ENCODE peak calls at places on chromosomes 11 and 22, in six cellular contexts. J, I, R, L, V and S are unnamed samples.

GRCh38 chr22:19691007-19691720 is 23.1 kb upstream of the SEPTIN5 start:
- DNase-seq in J (no peak), I (no peak), R (no peak), L (no peak), V (no peak), S (no peak)

GRCh38 chr11:78961938-78962701 is 387.5 kb upstream of the NARS2 start:
- DNase-seq in J (no peak), I (peak; percentile 94), R (peak; percentile 11), L (peak; percentile 76), V (no peak), S (peak; percentile 71)

GRCh38 chr11:121254756-121255155 is 37.8 kb upstream of the SC5D start:
- DNase-seq in J (no peak), I (no peak), R (no peak), L (no peak), V (no peak), S (no peak)

GRCh38 chr11:77636738-77637344 is 753 bp downstream of the CLNS1A start:
- DNase-seq in J (no peak), I (peak; percentile 15), R (peak; percentile 35), L (no peak), V (no peak), S (no peak)

GRCh38 chr11:83612891-83613766 is 327.0 kb upstream of the CCDC90B start:
- DNase-seq in J (peak; percentile 74), I (peak; percentile 75), R (no peak), L (peak; percentile 33), V (no peak), S (no peak)

GRCh38 chr22:50303848-50304527 is 3.5 kb downstream of the PLXNB2 start:
- DNase-seq in J (no peak), I (peak; percentile 71), R (no peak), L (peak; percentile 66), V (peak; percentile 23), S (peak; percentile 73)

GRCh38 chr11:115996125-115996807 is 492.1 kb upstream of the CADM1 start:
- DNase-seq in J (peak; percentile 89), I (no peak), R (no peak), L (no peak), V (no peak), S (no peak)

GRCh38 chr11:74417379-74417804 is 19.2 kb upstream of the PGM2L1 start:
- DNase-seq in J (no peak), I (peak; percentile 44), R (no peak), L (no peak), V (no peak), S (no peak)

GRCh38 chr22:48690583-48691317 is 1136.9 kb downstream of the BRD1 start:
- DNase-seq in J (no peak), I (no peak), R (no peak), L (no peak), V (no peak), S (no peak)

GRCh38 chr22:41401781-41402648 is 20.3 kb downstream of the TEF start:
- DNase-seq in J (no peak), I (no peak), R (no peak), L (no peak), V (peak; percentile 70), S (no peak)

GRCh38 chr22:39244496-39245129 is at the start of gene PDGFB:
- DNase-seq in J (no peak), I (peak; percentile 52), R (peak; percentile 52), L (no peak), V (no peak), S (no peak)

GRCh38 chr11:32821517-32821916 is 8.2 kb upstream of the PRRG4 start:
- DNase-seq in J (no peak), I (no peak), R (no peak), L (no peak), V (no peak), S (no peak)

GRCh38 chr22:29343313-29343805 is 27.9 kb upstream of the RASL10A start:
- DNase-seq in J (no peak), I (no peak), R (no peak), L (no peak), V (no peak), S (no peak)

GRCh38 chr11:120385110-120385509 is 48.9 kb downstream of the ARHGEF12 start:
- DNase-seq in J (no peak), I (peak; percentile 41), R (peak; percentile 44), L (no peak), V (no peak), S (no peak)

GRCh38 chr22:48434868-48435250 is 1392.8 kb downstream of the BRD1 start:
- DNase-seq in J (no peak), I (no peak), R (no peak), L (no peak), V (no peak), S (no peak)

GRCh38 chr11:121439337-121439736 is 12.8 kb upstream of the SORL1 start:
- DNase-seq in J (no peak), I (no peak), R (no peak), L (no peak), V (no peak), S (no peak)

GRCh38 chr22:29400576-29400975 is 12.2 kb upstream of the AP1B1 start:
- DNase-seq in J (no peak), I (no peak), R (no peak), L (no peak), V (no peak), S (no peak)

GRCh38 chr11:36409152-36409713 is 100.8 kb downstream of the TRAF6 start:
- DNase-seq in J (no peak), I (no peak), R (peak; percentile 68), L (no peak), V (no peak), S (no peak)

GRCh38 chr22:17103351-17103750 is 17.8 kb downstream of the TMEM121B start:
- DNase-seq in J (no peak), I (no peak), R (no peak), L (no peak), V (no peak), S (no peak)

GRCh38 chr22:20751185-20751851 is 22.6 kb upstream of the SERPIND1 start:
- DNase-seq in J (no peak), I (peak; percentile 75), R (peak; percentile 51), L (peak; percentile 70), V (no peak), S (peak; percentile 70)

DNA sequence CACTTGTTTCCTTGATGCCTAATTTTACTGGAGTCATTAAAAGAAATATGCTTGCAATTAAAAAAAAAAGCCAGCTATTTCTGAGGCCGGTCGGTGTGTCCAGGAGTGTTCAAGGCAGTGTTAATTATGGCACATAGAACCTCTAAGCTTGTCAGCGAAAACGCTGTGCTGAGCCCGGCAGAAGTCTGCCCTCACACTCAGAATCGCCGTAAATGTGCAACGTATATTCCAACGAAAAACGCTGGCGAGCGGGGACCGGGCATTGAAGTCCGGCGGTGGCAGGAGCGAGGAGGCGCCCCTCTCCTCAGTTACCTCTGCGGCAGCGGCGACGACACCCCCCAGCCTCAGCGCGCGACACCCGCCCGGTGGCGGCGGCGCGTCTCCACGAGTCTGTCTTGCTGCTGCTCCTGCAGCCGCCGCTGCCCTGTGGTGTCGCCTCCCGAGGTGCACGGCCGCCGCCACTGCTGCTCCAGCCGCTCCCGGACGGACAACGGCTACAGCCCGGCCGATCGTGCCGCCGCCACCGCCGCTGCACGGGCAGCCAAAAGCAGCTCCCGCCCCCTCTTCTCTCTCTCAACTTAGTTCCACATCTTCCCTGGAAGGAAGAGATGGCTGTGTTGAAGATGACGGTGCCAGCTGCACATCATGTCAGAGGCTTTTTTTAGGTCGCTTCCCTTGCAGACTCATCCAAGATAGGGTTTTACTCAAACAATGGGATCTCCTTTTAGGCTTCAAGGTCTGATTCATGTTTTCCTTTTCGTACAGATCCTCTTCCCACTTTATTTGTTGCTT is 56.0 kb downstream of the JAM3 start:
- DNase-seq in J (no peak), I (peak; percentile 81), R (peak; percentile 17), L (peak; percentile 77), V (no peak), S (no peak)
- TF ChIP-seq CREB1 in J (no peak), I (no peak), R (no peak), L (no peak), V (no peak), S (no peak)

GRCh38 chr11:66891849-66892660 is 35.2 kb downstream of the LRFN4 start:
- DNase-seq in J (peak; percentile 88), I (peak; percentile 40), R (peak; percentile 95), L (no peak), V (peak; percentile 88), S (no peak)
- TF ChIP-seq CREB1 in J (peak; percentile 62), I (no peak), R (no peak), L (no peak), V (no peak), S (no peak)

GRCh38 chr11:118216621-118217526 is 7.9 kb downstream of the JAML start:
- DNase-seq in J (no peak), I (no peak), R (no peak), L (no peak), V (no peak), S (no peak)
- TF ChIP-seq CREB1 in J (peak; percentile 4), I (no peak), R (no peak), L (no peak), V (no peak), S (no peak)

GRCh38 chr22:27186643-27187042 is 529.3 kb downstream of the MIAT start:
- DNase-seq in J (no peak), I (no peak), R (no peak), L (no peak), V (no peak), S (no peak)
- TF ChIP-seq CREB1 in J (no peak), I (no peak), R (no peak), L (no peak), V (no peak), S (no peak)

DNA sequence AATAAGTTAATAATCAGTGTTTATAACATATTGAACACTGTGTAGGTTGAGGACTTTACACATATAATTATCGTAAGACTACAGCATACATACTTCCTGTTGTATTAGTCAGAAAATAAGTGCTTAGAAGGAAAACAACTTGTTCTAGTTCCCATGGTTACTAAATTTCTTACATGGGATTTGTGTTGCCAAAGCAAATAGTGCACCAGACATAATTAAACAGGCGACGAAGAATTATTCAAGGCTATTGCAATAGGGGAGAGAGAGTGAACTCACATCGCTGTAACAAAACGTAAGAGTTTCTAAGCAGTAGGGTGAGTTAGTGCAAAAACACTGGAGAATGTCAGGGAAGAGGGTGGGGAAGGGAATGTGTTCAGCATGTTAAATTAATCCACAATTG is 347.8 kb downstream of the CNTN5 start:
- DNase-seq in J (no peak), I (no peak), R (no peak), L (no peak), V (no peak), S (no peak)
- TF ChIP-seq CREB1 in J (no peak), I (no peak), R (no peak), L (no peak), V (no peak), S (no peak)

DNA sequence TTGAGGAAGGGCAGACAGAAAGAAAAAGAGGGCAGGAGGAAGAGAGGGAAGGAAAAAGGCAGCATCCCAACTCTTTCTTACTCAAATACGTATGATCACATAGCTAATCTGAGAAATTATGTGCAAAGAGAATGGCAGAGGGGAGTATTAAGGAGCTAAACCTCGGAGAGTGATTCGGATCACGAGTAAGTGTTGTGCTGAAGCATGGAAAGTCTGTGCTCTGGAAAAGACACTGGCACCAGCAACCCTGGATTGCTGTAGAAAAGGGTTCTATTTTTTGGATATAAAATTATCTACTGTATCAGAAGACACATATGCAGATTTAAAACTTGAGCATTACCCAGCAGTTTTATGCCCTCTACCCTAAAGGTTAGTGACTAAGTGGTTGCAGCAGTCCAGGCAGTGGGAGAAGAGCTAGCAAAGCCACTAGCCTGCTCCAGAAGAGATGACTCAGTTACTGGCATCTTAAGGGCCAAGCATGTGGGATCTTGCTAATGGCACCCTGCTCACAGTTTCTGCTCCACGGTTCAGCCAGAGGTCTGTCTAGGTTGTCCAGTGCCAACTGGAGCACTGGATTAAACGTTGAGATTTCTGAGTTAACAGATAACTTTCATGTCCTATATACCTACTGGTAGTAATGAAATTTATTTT is 151.7 kb downstream of the SWAP70 start:
- DNase-seq in J (no peak), I (no peak), R (no peak), L (no peak), V (no peak), S (no peak)
- TF ChIP-seq CREB1 in J (no peak), I (no peak), R (no peak), L (no peak), V (no peak), S (no peak)